ENCODE peak calls at places on chromosomes 2 and 18, in six cellular contexts. One of them, this sample, is unnamed.

GRCh38 chr2:143646271-143646670 is 517.1 kb downstream of the ARHGAP15 start:
- DNase-seq in astrocyte of the cerebellum: no peak
- DNase-seq in PC-3: no peak
- DNase-seq in activated B cell treated with CpG ODN at 0.5 μM for 24 hours: no peak
- DNase-seq in choroid plexus epithelial cell: no peak
- DNase-seq in HCT116: no peak
- DNase-seq in this sample: no peak

GRCh38 chr2:238397381-238397780 is 29.3 kb upstream of the ASB1 start:
- DNase-seq in astrocyte of the cerebellum: no peak
- DNase-seq in activated B cell treated with CpG ODN at 0.5 μM for 24 hours: no peak
- DNase-seq in PC-3: no peak
- DNase-seq in HCT116: no peak
- DNase-seq in choroid plexus epithelial cell: no peak
- DNase-seq in this sample: no peak

GRCh38 chr2:176424756-176425155 is 155.5 kb downstream of the MTX2 start:
- DNase-seq in PC-3: no peak
- DNase-seq in activated B cell treated with CpG ODN at 0.5 μM for 24 hours: no peak
- DNase-seq in choroid plexus epithelial cell: no peak
- DNase-seq in HCT116: no peak
- DNase-seq in astrocyte of the cerebellum: no peak
- DNase-seq in this sample: no peak

GRCh38 chr2:101357386-101357785 is 29.9 kb downstream of the CREG2 start:
- DNase-seq in HCT116: no peak
- DNase-seq in astrocyte of the cerebellum: no peak
- DNase-seq in PC-3: no peak
- DNase-seq in activated B cell treated with CpG ODN at 0.5 μM for 24 hours: no peak
- DNase-seq in choroid plexus epithelial cell: no peak
- DNase-seq in this sample: no peak

GRCh38 chr18:5455644-5456043 is 88.2 kb downstream of the EPB41L3 start:
- DNase-seq in PC-3: peak
- DNase-seq in HCT116: no peak
- DNase-seq in astrocyte of the cerebellum: peak
- DNase-seq in choroid plexus epithelial cell: peak
- DNase-seq in activated B cell treated with CpG ODN at 0.5 μM for 24 hours: no peak
- DNase-seq in this sample: no peak

GRCh38 chr2:115939902-115940301 is 1497.5 kb downstream of the DPP10 start:
- DNase-seq in activated B cell treated with CpG ODN at 0.5 μM for 24 hours: no peak
- DNase-seq in HCT116: no peak
- DNase-seq in astrocyte of the cerebellum: no peak
- DNase-seq in PC-3: no peak
- DNase-seq in choroid plexus epithelial cell: no peak
- DNase-seq in this sample: no peak

GRCh38 chr18:31244737-31245432 is 73.1 kb upstream of the DSG1 start:
- DNase-seq in HCT116: no peak
- DNase-seq in PC-3: peak
- DNase-seq in choroid plexus epithelial cell: no peak
- DNase-seq in activated B cell treated with CpG ODN at 0.5 μM for 24 hours: no peak
- DNase-seq in astrocyte of the cerebellum: no peak
- DNase-seq in this sample: peak

GRCh38 chr2:126825306-126825705 is 73.4 kb upstream of the TEX51 start:
- DNase-seq in PC-3: no peak
- DNase-seq in activated B cell treated with CpG ODN at 0.5 μM for 24 hours: no peak
- DNase-seq in astrocyte of the cerebellum: no peak
- DNase-seq in HCT116: no peak
- DNase-seq in choroid plexus epithelial cell: no peak
- DNase-seq in this sample: no peak

GRCh38 chr2:240401781-240402551 is 33.5 kb upstream of the GPC1 start:
- DNase-seq in HCT116: no peak
- DNase-seq in astrocyte of the cerebellum: no peak
- DNase-seq in activated B cell treated with CpG ODN at 0.5 μM for 24 hours: peak
- DNase-seq in PC-3: no peak
- DNase-seq in choroid plexus epithelial cell: no peak
- DNase-seq in this sample: no peak

GRCh38 chr2:240144649-240145261 is 4.3 kb upstream of the OTOS start:
- DNase-seq in astrocyte of the cerebellum: no peak
- DNase-seq in activated B cell treated with CpG ODN at 0.5 μM for 24 hours: no peak
- DNase-seq in HCT116: no peak
- DNase-seq in choroid plexus epithelial cell: no peak
- DNase-seq in PC-3: no peak
- DNase-seq in this sample: no peak

GRCh38 chr2:134359367-134360081 is 105.7 kb downstream of the MGAT5 start:
- DNase-seq in activated B cell treated with CpG ODN at 0.5 μM for 24 hours: no peak
- DNase-seq in choroid plexus epithelial cell: no peak
- DNase-seq in astrocyte of the cerebellum: no peak
- DNase-seq in HCT116: peak
- DNase-seq in PC-3: peak
- DNase-seq in this sample: no peak

GRCh38 chr2:11528228-11528627 is 5.6 kb upstream of the GREB1 start:
- DNase-seq in astrocyte of the cerebellum: no peak
- DNase-seq in choroid plexus epithelial cell: no peak
- DNase-seq in activated B cell treated with CpG ODN at 0.5 μM for 24 hours: no peak
- DNase-seq in PC-3: no peak
- DNase-seq in HCT116: no peak
- DNase-seq in this sample: no peak

GRCh38 chr2:96928277-96928781 is 58.1 kb downstream of the FAM178B start:
- DNase-seq in PC-3: no peak
- DNase-seq in HCT116: no peak
- DNase-seq in choroid plexus epithelial cell: no peak
- DNase-seq in astrocyte of the cerebellum: no peak
- DNase-seq in activated B cell treated with CpG ODN at 0.5 μM for 24 hours: no peak
- DNase-seq in this sample: no peak

GRCh38 chr2:201362396-201362795 is 5.3 kb upstream of the FLACC1 start:
- DNase-seq in choroid plexus epithelial cell: no peak
- DNase-seq in astrocyte of the cerebellum: no peak
- DNase-seq in PC-3: peak
- DNase-seq in HCT116: no peak
- DNase-seq in activated B cell treated with CpG ODN at 0.5 μM for 24 hours: no peak
- DNase-seq in this sample: no peak

GRCh38 chr2:23939054-23939436 is 1.2 kb upstream of the UBXN2A start:
- DNase-seq in PC-3: no peak
- DNase-seq in astrocyte of the cerebellum: no peak
- DNase-seq in activated B cell treated with CpG ODN at 0.5 μM for 24 hours: no peak
- DNase-seq in HCT116: no peak
- DNase-seq in choroid plexus epithelial cell: peak
- DNase-seq in this sample: no peak

GRCh38 chr18:21903688-21904087 is 163.1 kb downstream of the MIB1 start:
- DNase-seq in HCT116: no peak
- DNase-seq in choroid plexus epithelial cell: peak
- DNase-seq in activated B cell treated with CpG ODN at 0.5 μM for 24 hours: no peak
- DNase-seq in PC-3: no peak
- DNase-seq in astrocyte of the cerebellum: no peak
- DNase-seq in this sample: no peak

DNA sequence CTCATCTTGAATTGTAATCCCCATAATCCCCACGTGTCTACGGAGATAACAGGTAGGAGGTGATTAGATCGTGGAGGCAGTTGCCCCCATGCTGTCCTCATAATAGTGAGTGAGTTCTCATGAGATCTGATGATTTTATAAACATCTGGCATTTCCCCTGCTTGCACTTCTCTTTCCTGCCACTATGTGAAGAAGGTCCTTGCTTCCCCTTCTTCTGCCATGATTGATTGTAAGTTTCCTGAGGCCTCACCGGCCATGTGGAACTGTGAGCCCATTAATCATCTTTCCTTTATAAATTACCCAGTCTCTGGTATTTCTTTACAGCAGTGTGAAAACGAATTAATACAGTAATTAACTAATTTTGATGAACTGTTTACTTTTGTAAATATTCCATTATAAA is 582.5 kb downstream of the TSN start:
- DNase-seq in HCT116: no peak
- DNase-seq in activated B cell treated with CpG ODN at 0.5 μM for 24 hours: no peak
- DNase-seq in astrocyte of the cerebellum: no peak
- DNase-seq in PC-3: no peak
- DNase-seq in choroid plexus epithelial cell: no peak
- DNase-seq in this sample: no peak
- TF ChIP-seq CTCF in HCT116: peak
- TF ChIP-seq CTCF in activated B cell treated with CpG ODN at 0.5 μM for 24 hours: no peak
- TF ChIP-seq CTCF in astrocyte of the cerebellum: no peak
- TF ChIP-seq CTCF in PC-3: no peak
- TF ChIP-seq CTCF in choroid plexus epithelial cell: no peak
- TF ChIP-seq CTCF in this sample: no peak

DNA sequence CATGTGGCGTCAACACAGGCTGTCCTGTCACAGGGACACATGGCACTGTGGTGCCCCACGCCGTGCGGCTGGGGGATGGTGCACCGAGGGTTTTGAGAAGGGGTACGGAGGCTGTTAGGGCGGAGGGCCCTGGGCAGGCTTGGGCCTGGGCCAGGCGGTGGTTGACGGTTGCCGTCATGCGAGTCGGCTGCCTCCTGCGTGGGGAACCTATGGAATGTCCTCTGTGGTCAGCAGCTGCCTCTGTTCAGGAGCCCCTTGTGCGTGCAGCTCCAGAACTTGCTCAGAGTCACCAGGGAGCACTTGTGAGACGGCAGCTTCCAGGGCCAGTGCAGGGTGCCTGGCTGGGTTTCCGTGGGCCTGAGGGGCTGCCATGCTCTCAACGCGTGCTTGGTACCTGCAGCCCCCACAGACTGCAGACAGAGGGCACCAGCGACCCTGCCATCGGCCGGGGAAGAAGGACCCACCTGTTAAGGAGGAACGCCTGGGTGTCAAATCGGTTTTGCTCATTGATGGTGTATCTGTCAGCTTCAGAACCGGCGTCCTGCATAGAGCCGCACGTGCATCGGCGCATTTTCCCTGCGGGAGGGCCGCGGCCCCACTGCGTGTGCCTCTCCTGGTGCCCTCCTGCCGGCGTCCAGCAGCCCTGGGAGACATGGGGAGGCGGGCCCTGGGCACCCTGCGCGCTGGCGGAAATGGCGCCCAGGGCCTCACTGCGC is 10.0 kb upstream of the D2HGDH start:
- DNase-seq in activated B cell treated with CpG ODN at 0.5 μM for 24 hours: no peak
- DNase-seq in PC-3: peak
- DNase-seq in choroid plexus epithelial cell: no peak
- DNase-seq in HCT116: no peak
- DNase-seq in astrocyte of the cerebellum: no peak
- DNase-seq in this sample: no peak
- TF ChIP-seq CTCF in activated B cell treated with CpG ODN at 0.5 μM for 24 hours: no peak
- TF ChIP-seq CTCF in PC-3: peak
- TF ChIP-seq CTCF in choroid plexus epithelial cell: peak
- TF ChIP-seq CTCF in HCT116: peak
- TF ChIP-seq CTCF in astrocyte of the cerebellum: peak
- TF ChIP-seq CTCF in this sample: no peak

DNA sequence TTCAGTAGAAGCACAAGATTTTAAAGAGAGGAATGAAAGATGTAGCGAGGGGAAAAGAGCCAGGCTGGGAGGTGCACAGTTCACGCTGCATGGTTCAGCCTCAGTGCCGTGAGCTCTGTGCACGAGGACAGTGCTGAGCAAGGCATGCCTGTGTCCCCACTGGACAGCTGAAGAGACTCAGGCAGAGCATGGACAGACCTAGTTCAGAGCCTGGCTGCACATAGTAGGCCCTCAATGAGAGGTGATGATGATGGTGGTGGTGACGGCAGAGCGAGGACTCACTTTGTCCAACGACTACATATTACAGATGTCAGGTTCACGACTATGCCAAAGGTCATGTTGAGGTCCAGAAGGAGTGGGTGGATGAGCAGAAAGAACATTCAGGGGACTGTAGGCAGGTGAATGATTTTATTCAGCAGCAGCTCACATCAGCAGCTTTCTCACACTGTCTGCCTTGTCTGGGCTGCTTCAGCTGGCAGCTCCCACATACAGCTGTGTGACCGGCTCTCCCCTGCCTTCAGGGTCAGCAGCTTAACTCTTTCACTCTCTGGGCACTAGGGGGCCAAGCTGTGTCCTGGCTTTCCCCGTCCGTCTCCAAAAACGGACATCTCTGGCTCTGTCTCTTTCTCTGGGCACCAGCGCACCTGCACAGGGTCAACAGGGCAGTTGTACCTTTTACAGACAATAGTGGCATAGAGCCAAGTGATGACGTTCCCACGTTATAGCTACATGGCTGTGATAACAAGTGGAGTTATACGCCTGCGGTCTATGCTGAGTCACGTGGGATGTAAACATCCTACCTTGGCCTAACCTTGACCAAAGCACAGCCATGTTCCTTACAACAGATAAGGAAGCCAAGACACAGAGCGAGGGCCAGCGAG is 128.8 kb upstream of the MSH6 start:
- DNase-seq in activated B cell treated with CpG ODN at 0.5 μM for 24 hours: no peak
- DNase-seq in HCT116: no peak
- DNase-seq in PC-3: peak
- DNase-seq in choroid plexus epithelial cell: peak
- DNase-seq in astrocyte of the cerebellum: no peak
- DNase-seq in this sample: peak
- TF ChIP-seq CTCF in activated B cell treated with CpG ODN at 0.5 μM for 24 hours: no peak
- TF ChIP-seq CTCF in HCT116: peak
- TF ChIP-seq CTCF in PC-3: peak
- TF ChIP-seq CTCF in choroid plexus epithelial cell: peak
- TF ChIP-seq CTCF in astrocyte of the cerebellum: peak
- TF ChIP-seq CTCF in this sample: peak

DNA sequence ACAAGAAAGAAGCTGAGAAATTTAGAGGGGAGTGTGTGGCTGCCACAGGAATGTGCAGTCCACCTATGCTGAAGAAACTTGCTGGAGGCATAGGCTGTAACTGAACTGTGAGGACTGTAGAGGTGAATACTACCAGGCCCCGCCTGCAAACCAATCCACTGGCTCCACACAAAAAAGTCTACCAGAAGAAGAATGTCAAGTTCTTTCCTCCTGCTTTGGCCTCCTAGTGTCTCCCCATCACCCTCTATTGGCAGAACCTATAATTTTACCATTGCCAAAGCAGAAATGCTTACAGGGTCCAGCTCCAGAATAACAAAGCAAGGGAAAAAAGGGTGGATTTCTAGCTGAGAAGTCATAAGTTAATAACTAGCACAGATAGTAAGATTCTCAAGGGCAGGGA is 5.9 kb upstream of the ATP5MC3 start:
- DNase-seq in activated B cell treated with CpG ODN at 0.5 μM for 24 hours: no peak
- DNase-seq in astrocyte of the cerebellum: no peak
- DNase-seq in choroid plexus epithelial cell: peak
- DNase-seq in HCT116: no peak
- DNase-seq in PC-3: peak
- DNase-seq in this sample: no peak
- TF ChIP-seq CTCF in activated B cell treated with CpG ODN at 0.5 μM for 24 hours: no peak
- TF ChIP-seq CTCF in astrocyte of the cerebellum: peak
- TF ChIP-seq CTCF in choroid plexus epithelial cell: peak
- TF ChIP-seq CTCF in HCT116: peak
- TF ChIP-seq CTCF in PC-3: peak
- TF ChIP-seq CTCF in this sample: peak

GRCh38 chr2:48560546-48561209 is 30.7 kb downstream of the STON1 start:
- DNase-seq in activated B cell treated with CpG ODN at 0.5 μM for 24 hours: no peak
- DNase-seq in choroid plexus epithelial cell: no peak
- DNase-seq in astrocyte of the cerebellum: no peak
- DNase-seq in PC-3: no peak
- DNase-seq in HCT116: no peak
- DNase-seq in this sample: no peak
- TF ChIP-seq CTCF in activated B cell treated with CpG ODN at 0.5 μM for 24 hours: no peak
- TF ChIP-seq CTCF in choroid plexus epithelial cell: no peak
- TF ChIP-seq CTCF in astrocyte of the cerebellum: no peak
- TF ChIP-seq CTCF in PC-3: no peak
- TF ChIP-seq CTCF in HCT116: no peak
- TF ChIP-seq CTCF in this sample: no peak

This sample was measured in nephron progenitor cell.